ENCODE peak calls at places on chromosomes 7 and 10, in five cellular contexts. One of them, this sample, is unnamed.
A peak's percentile ranks its signal among the peaks of the same experiment; 100 is the strongest.

GRCh38 chr10:77796311-77796915 is 130.1 kb downstream of the DLG5 start:
- DNase-seq in fibroblast of mammary gland: no peak
- DNase-seq in AG09309: no peak
- DNase-seq in NCI-H774: no peak
- DNase-seq in T-cell: no peak
- DNase-seq in this sample: no peak

GRCh38 chr10:102935510-102935909 is 17.4 kb downstream of the CNNM2 start:
- DNase-seq in AG09309: no peak
- DNase-seq in NCI-H774: no peak
- DNase-seq in T-cell: no peak
- DNase-seq in fibroblast of mammary gland: no peak
- DNase-seq in this sample: no peak

GRCh38 chr10:111109506-111110242 is 32.8 kb downstream of the ADRA2A start:
- DNase-seq in AG09309: no peak
- DNase-seq in fibroblast of mammary gland: no peak
- DNase-seq in T-cell: no peak
- DNase-seq in NCI-H774: no peak
- DNase-seq in this sample: no peak

GRCh38 chr7:150788474-150789269 is 11.5 kb downstream of the TMEM176B start:
- DNase-seq in NCI-H774: no peak
- DNase-seq in AG09309: no peak
- DNase-seq in fibroblast of mammary gland: peak; percentile 95
- DNase-seq in T-cell: no peak
- DNase-seq in this sample: no peak

GRCh38 chr7:93011351-93012294 is 106.2 kb downstream of the SAMD9 start:
- DNase-seq in T-cell: no peak
- DNase-seq in fibroblast of mammary gland: peak; percentile 99
- DNase-seq in NCI-H774: no peak
- DNase-seq in AG09309: peak; percentile 93
- DNase-seq in this sample: no peak

GRCh38 chr7:141444956-141445355 is 106.3 kb upstream of the AGK start:
- DNase-seq in fibroblast of mammary gland: no peak
- DNase-seq in T-cell: no peak
- DNase-seq in NCI-H774: no peak
- DNase-seq in AG09309: no peak
- DNase-seq in this sample: no peak

GRCh38 chr7:1149351-1149794 is 10.6 kb downstream of the ZFAND2A start:
- DNase-seq in NCI-H774: no peak
- DNase-seq in AG09309: no peak
- DNase-seq in T-cell: no peak
- DNase-seq in fibroblast of mammary gland: no peak
- DNase-seq in this sample: no peak

GRCh38 chr10:74968621-74969019 is 142.2 kb downstream of the KAT6B start:
- DNase-seq in fibroblast of mammary gland: no peak
- DNase-seq in AG09309: no peak
- DNase-seq in T-cell: no peak
- DNase-seq in NCI-H774: no peak
- DNase-seq in this sample: no peak

GRCh38 chr10:123148414-123149161 is 652 bp downstream of the HMX2 start:
- DNase-seq in T-cell: no peak
- DNase-seq in NCI-H774: no peak
- DNase-seq in AG09309: no peak
- DNase-seq in fibroblast of mammary gland: no peak
- DNase-seq in this sample: no peak

GRCh38 chr10:114856544-114857287 is 35.1 kb downstream of the FHIP2A start:
- DNase-seq in NCI-H774: no peak
- DNase-seq in T-cell: no peak
- DNase-seq in fibroblast of mammary gland: peak; percentile 65
- DNase-seq in AG09309: peak; percentile 64
- DNase-seq in this sample: no peak

GRCh38 chr10:94938383-94938782 is at the start of gene CYP2C9:
- DNase-seq in T-cell: no peak
- DNase-seq in AG09309: no peak
- DNase-seq in fibroblast of mammary gland: no peak
- DNase-seq in NCI-H774: no peak
- DNase-seq in this sample: no peak

GRCh38 chr7:92685146-92686042 is 95.2 kb upstream of the FAM133B start:
- DNase-seq in fibroblast of mammary gland: no peak
- DNase-seq in NCI-H774: no peak
- DNase-seq in AG09309: no peak
- DNase-seq in T-cell: peak; percentile 42
- DNase-seq in this sample: no peak

GRCh38 chr7:40604601-40605438 is 470.0 kb downstream of the SUGCT start:
- DNase-seq in AG09309: no peak
- DNase-seq in T-cell: no peak
- DNase-seq in fibroblast of mammary gland: peak; percentile 47
- DNase-seq in NCI-H774: no peak
- DNase-seq in this sample: no peak

GRCh38 chr7:10718768-10719167 is 254.9 kb upstream of the PHF14 start:
- DNase-seq in AG09309: no peak
- DNase-seq in T-cell: no peak
- DNase-seq in fibroblast of mammary gland: no peak
- DNase-seq in NCI-H774: no peak
- DNase-seq in this sample: no peak

GRCh38 chr7:98483964-98484545 is 83.2 kb upstream of the BAIAP2L1 start:
- DNase-seq in AG09309: no peak
- DNase-seq in NCI-H774: no peak
- DNase-seq in T-cell: no peak
- DNase-seq in fibroblast of mammary gland: no peak
- DNase-seq in this sample: no peak

GRCh38 chr7:22849158-22849557 is 26.5 kb upstream of the TOMM7 start:
- DNase-seq in AG09309: no peak
- DNase-seq in NCI-H774: peak; percentile 29
- DNase-seq in fibroblast of mammary gland: peak; percentile 43
- DNase-seq in T-cell: no peak
- DNase-seq in this sample: peak; percentile 51

GRCh38 chr10:423167-423566 is 266.3 kb downstream of the DIP2C start:
- DNase-seq in T-cell: no peak
- DNase-seq in NCI-H774: no peak
- DNase-seq in AG09309: no peak
- DNase-seq in fibroblast of mammary gland: no peak
- DNase-seq in this sample: no peak

GRCh38 chr7:92133133-92133736 is 1.0 kb downstream of the CYP51A1 start:
- DNase-seq in T-cell: no peak
- DNase-seq in AG09309: no peak
- DNase-seq in NCI-H774: no peak
- DNase-seq in fibroblast of mammary gland: no peak
- DNase-seq in this sample: no peak

GRCh38 chr7:44114586-44115310 is 8.6 kb downstream of the POLD2 start:
- DNase-seq in fibroblast of mammary gland: no peak
- DNase-seq in T-cell: no peak
- DNase-seq in NCI-H774: no peak
- DNase-seq in AG09309: no peak
- DNase-seq in this sample: no peak

GRCh38 chr10:60283397-60283796 is 106.3 kb downstream of the ANK3 start:
- DNase-seq in NCI-H774: no peak
- DNase-seq in fibroblast of mammary gland: peak; percentile 17
- DNase-seq in AG09309: no peak
- DNase-seq in T-cell: no peak
- DNase-seq in this sample: no peak

GRCh38 chr7:126700807-126701604 is 551.7 kb downstream of the GRM8 start:
- DNase-seq in T-cell: peak; percentile 38
- DNase-seq in fibroblast of mammary gland: peak; percentile 96
- DNase-seq in NCI-H774: peak; percentile 68
- DNase-seq in AG09309: peak; percentile 59
- DNase-seq in this sample: peak; percentile 91

GRCh38 chr7:51209426-51209825 is 107.2 kb downstream of the COBL start:
- DNase-seq in fibroblast of mammary gland: no peak
- DNase-seq in T-cell: no peak
- DNase-seq in AG09309: no peak
- DNase-seq in NCI-H774: no peak
- DNase-seq in this sample: no peak

GRCh38 chr7:90995996-90996395 is 268.2 kb upstream of the FZD1 start:
- DNase-seq in T-cell: no peak
- DNase-seq in NCI-H774: no peak
- DNase-seq in AG09309: no peak
- DNase-seq in fibroblast of mammary gland: no peak
- DNase-seq in this sample: no peak

GRCh38 chr7:46198691-46199090 is 277.6 kb upstream of the IGFBP3 start:
- DNase-seq in fibroblast of mammary gland: no peak
- DNase-seq in NCI-H774: no peak
- DNase-seq in AG09309: no peak
- DNase-seq in T-cell: no peak
- DNase-seq in this sample: no peak

GRCh38 chr7:33845991-33846509 is 59.3 kb upstream of the BMPER start:
- DNase-seq in NCI-H774: no peak
- DNase-seq in T-cell: no peak
- DNase-seq in fibroblast of mammary gland: peak; percentile 62
- DNase-seq in AG09309: no peak
- DNase-seq in this sample: no peak

GRCh38 chr10:25682203-25682950 is 251.7 kb upstream of the MYO3A start:
- DNase-seq in AG09309: no peak
- DNase-seq in T-cell: no peak
- DNase-seq in fibroblast of mammary gland: peak; percentile 1
- DNase-seq in NCI-H774: peak; percentile 64
- DNase-seq in this sample: no peak

GRCh38 chr7:130821864-130822263 is 87.9 kb upstream of the KLF14 start:
- DNase-seq in NCI-H774: no peak
- DNase-seq in fibroblast of mammary gland: peak; percentile 30
- DNase-seq in T-cell: no peak
- DNase-seq in AG09309: no peak
- DNase-seq in this sample: no peak

GRCh38 chr7:1810961-1811849 is 141.1 kb downstream of the ELFN1 start:
- DNase-seq in NCI-H774: no peak
- DNase-seq in fibroblast of mammary gland: peak; percentile 53
- DNase-seq in T-cell: no peak
- DNase-seq in AG09309: peak; percentile 1
- DNase-seq in this sample: no peak

GRCh38 chr7:2896141-2896540 is 52.0 kb upstream of the GNA12 start:
- DNase-seq in AG09309: no peak
- DNase-seq in fibroblast of mammary gland: no peak
- DNase-seq in T-cell: no peak
- DNase-seq in NCI-H774: no peak
- DNase-seq in this sample: no peak

GRCh38 chr10:63703113-63703670 is 182.0 kb downstream of the REEP3 start:
- DNase-seq in fibroblast of mammary gland: peak; percentile 53
- DNase-seq in AG09309: no peak
- DNase-seq in T-cell: no peak
- DNase-seq in NCI-H774: no peak
- DNase-seq in this sample: peak; percentile 79

GRCh38 chr10:99660662-99661369 is 1.5 kb downstream of the ENTPD7 start:
- DNase-seq in NCI-H774: no peak
- DNase-seq in fibroblast of mammary gland: no peak
- DNase-seq in T-cell: no peak
- DNase-seq in AG09309: no peak
- DNase-seq in this sample: no peak

GRCh38 chr10:16227674-16228073 is 209.1 kb upstream of the PTER start:
- DNase-seq in NCI-H774: no peak
- DNase-seq in T-cell: no peak
- DNase-seq in AG09309: no peak
- DNase-seq in fibroblast of mammary gland: no peak
- DNase-seq in this sample: no peak

GRCh38 chr7:132113536-132114409 is 462.5 kb downstream of the PLXNA4 start:
- DNase-seq in fibroblast of mammary gland: no peak
- DNase-seq in NCI-H774: no peak
- DNase-seq in AG09309: no peak
- DNase-seq in T-cell: no peak
- DNase-seq in this sample: no peak

GRCh38 chr10:17872191-17873091 is 63.3 kb downstream of the MRC1 start:
- DNase-seq in fibroblast of mammary gland: peak; percentile 52
- DNase-seq in NCI-H774: no peak
- DNase-seq in AG09309: no peak
- DNase-seq in T-cell: no peak
- DNase-seq in this sample: peak; percentile 3

GRCh38 chr10:117942261-117942660 is 104.5 kb downstream of the RAB11FIP2 start:
- DNase-seq in fibroblast of mammary gland: peak; percentile 14
- DNase-seq in AG09309: no peak
- DNase-seq in NCI-H774: no peak
- DNase-seq in T-cell: no peak
- DNase-seq in this sample: no peak